ENCODE peak calls at places on chromosomes 7 and 10, in four cellular contexts. One of them, this sample, is unnamed.

GRCh38 chr7:126213876-126214275 is 1038.9 kb downstream of the GRM8 start:
- DNase-seq in HCT116: no peak
- DNase-seq in OCI-LY7: no peak
- DNase-seq in SK-N-SH: no peak
- DNase-seq in this sample: no peak

GRCh38 chr10:103553743-103554487 is 60.4 kb downstream of the NEURL1 start:
- DNase-seq in SK-N-SH: no peak
- DNase-seq in OCI-LY7: no peak
- DNase-seq in HCT116: no peak
- DNase-seq in this sample: no peak

GRCh38 chr7:778968-779451 is 51.9 kb upstream of the PRKAR1B start:
- DNase-seq in SK-N-SH: peak; percentile 98
- DNase-seq in HCT116: no peak
- DNase-seq in OCI-LY7: no peak
- DNase-seq in this sample: no peak

GRCh38 chr10:61791216-61791615 is 110.3 kb upstream of the ARID5B start:
- DNase-seq in SK-N-SH: no peak
- DNase-seq in HCT116: no peak
- DNase-seq in OCI-LY7: no peak
- DNase-seq in this sample: no peak

GRCh38 chr10:58930497-58930896 is 245.9 kb upstream of the PHYHIPL start:
- DNase-seq in HCT116: no peak
- DNase-seq in SK-N-SH: no peak
- DNase-seq in OCI-LY7: no peak
- DNase-seq in this sample: no peak

GRCh38 chr10:102769375-102770107 is 25.8 kb downstream of the WBP1L start:
- DNase-seq in OCI-LY7: no peak
- DNase-seq in HCT116: no peak
- DNase-seq in SK-N-SH: no peak
- DNase-seq in this sample: no peak

GRCh38 chr10:122331615-122332446 is 42.7 kb upstream of the PLEKHA1 start:
- DNase-seq in SK-N-SH: no peak
- DNase-seq in OCI-LY7: no peak
- DNase-seq in HCT116: no peak
- DNase-seq in this sample: no peak

GRCh38 chr10:132518572-132519381 is 18.8 kb upstream of the INPP5A start:
- DNase-seq in HCT116: peak; percentile 51
- DNase-seq in OCI-LY7: no peak
- DNase-seq in SK-N-SH: no peak
- DNase-seq in this sample: no peak

GRCh38 chr7:152760384-152761115 is 998 bp downstream of the ACTR3B start:
- DNase-seq in OCI-LY7: no peak
- DNase-seq in SK-N-SH: peak; percentile 31
- DNase-seq in HCT116: no peak
- DNase-seq in this sample: no peak

GRCh38 chr10:131825150-131825907 is 75.5 kb upstream of the PPP2R2D start:
- DNase-seq in OCI-LY7: no peak
- DNase-seq in HCT116: no peak
- DNase-seq in SK-N-SH: no peak
- DNase-seq in this sample: no peak

GRCh38 chr10:109591631-109592030 is 331.7 kb downstream of the XPNPEP1 start:
- DNase-seq in OCI-LY7: no peak
- DNase-seq in HCT116: no peak
- DNase-seq in SK-N-SH: no peak
- DNase-seq in this sample: no peak

GRCh38 chr10:89391882-89392756 is at the start of gene IFIT1:
- DNase-seq in OCI-LY7: no peak
- DNase-seq in HCT116: peak; percentile 68
- DNase-seq in SK-N-SH: peak; percentile 55
- DNase-seq in this sample: peak; percentile 96

GRCh38 chr7:131878777-131879176 is 322.3 kb upstream of the PODXL start:
- DNase-seq in SK-N-SH: no peak
- DNase-seq in HCT116: no peak
- DNase-seq in OCI-LY7: no peak
- DNase-seq in this sample: no peak

GRCh38 chr7:37408241-37408884 is 40.3 kb downstream of the ELMO1 start:
- DNase-seq in OCI-LY7: no peak
- DNase-seq in SK-N-SH: peak; percentile 28
- DNase-seq in HCT116: no peak
- DNase-seq in this sample: peak; percentile 7

GRCh38 chr7:151899513-151900360 is 22.8 kb upstream of the PRKAG2 start:
- DNase-seq in SK-N-SH: no peak
- DNase-seq in OCI-LY7: no peak
- DNase-seq in HCT116: no peak
- DNase-seq in this sample: no peak

GRCh38 chr7:99372275-99373085 is 2.0 kb upstream of the ARPC1B start:
- DNase-seq in OCI-LY7: no peak
- DNase-seq in HCT116: no peak
- DNase-seq in SK-N-SH: no peak
- DNase-seq in this sample: no peak

GRCh38 chr7:151491859-151492258 is 27.8 kb downstream of the RHEB start:
- DNase-seq in SK-N-SH: no peak
- DNase-seq in OCI-LY7: no peak
- DNase-seq in HCT116: peak; percentile 73
- DNase-seq in this sample: no peak

GRCh38 chr7:8149222-8149621 is 112.7 kb downstream of the ICA1 start:
- DNase-seq in SK-N-SH: no peak
- DNase-seq in HCT116: no peak
- DNase-seq in OCI-LY7: peak; percentile 4
- DNase-seq in this sample: no peak

GRCh38 chr7:52119537-52119936 is 802.9 kb upstream of the COBL start:
- DNase-seq in HCT116: no peak
- DNase-seq in OCI-LY7: no peak
- DNase-seq in SK-N-SH: no peak
- DNase-seq in this sample: no peak

GRCh38 chr10:130022501-130023299 is 58.6 kb upstream of the EBF3 start:
- DNase-seq in HCT116: no peak
- DNase-seq in SK-N-SH: no peak
- DNase-seq in OCI-LY7: no peak
- DNase-seq in this sample: no peak

GRCh38 chr10:8815969-8816368 is 761.5 kb downstream of the GATA3 start:
- DNase-seq in OCI-LY7: no peak
- DNase-seq in HCT116: no peak
- DNase-seq in SK-N-SH: no peak
- DNase-seq in this sample: no peak

GRCh38 chr7:158494162-158494586 is 93.4 kb downstream of the PTPRN2 start:
- DNase-seq in OCI-LY7: peak; percentile 50
- DNase-seq in SK-N-SH: no peak
- DNase-seq in HCT116: no peak
- DNase-seq in this sample: no peak
- TF ChIP-seq CTCF in OCI-LY7: peak; percentile 70
- TF ChIP-seq CTCF in SK-N-SH: no peak
- TF ChIP-seq CTCF in HCT116: no peak
- TF ChIP-seq CTCF in this sample: peak; percentile 7

GRCh38 chr10:14553434-14553833 is 221.3 kb downstream of the FAM107B start:
- DNase-seq in OCI-LY7: no peak
- DNase-seq in HCT116: no peak
- DNase-seq in SK-N-SH: no peak
- DNase-seq in this sample: no peak
- H3K79me2 ChIP-seq in OCI-LY7: peaks cover 95% of the 10 kb centered on the region
- H3K79me2 ChIP-seq in HCT116: no peaks in the 10 kb centered on the region
- H3K79me2 ChIP-seq in SK-N-SH: no peaks in the 10 kb centered on the region
- H3K79me2 ChIP-seq in this sample: peaks cover 90% of the 10 kb centered on the region

GRCh38 chr10:111546216-111546615 is 469.4 kb downstream of the ADRA2A start:
- DNase-seq in SK-N-SH: no peak
- DNase-seq in OCI-LY7: no peak
- DNase-seq in HCT116: no peak
- DNase-seq in this sample: no peak

GRCh38 chr10:111556666-111557065 is 479.8 kb downstream of the ADRA2A start:
- DNase-seq in HCT116: no peak
- DNase-seq in SK-N-SH: no peak
- DNase-seq in OCI-LY7: no peak
- DNase-seq in this sample: no peak

GRCh38 chr10:111545806-111546205 is 469.0 kb downstream of the ADRA2A start:
- DNase-seq in SK-N-SH: no peak
- DNase-seq in HCT116: no peak
- DNase-seq in OCI-LY7: no peak
- DNase-seq in this sample: no peak

GRCh38 chr10:111551001-111551400 is 474.2 kb downstream of the ADRA2A start:
- DNase-seq in HCT116: no peak
- DNase-seq in SK-N-SH: no peak
- DNase-seq in OCI-LY7: no peak
- DNase-seq in this sample: no peak
- TF ChIP-seq EZH2phosphoT487 in HCT116: no peak
- TF ChIP-seq EZH2phosphoT487 in SK-N-SH: no peak
- TF ChIP-seq EZH2phosphoT487 in OCI-LY7: no peak
- TF ChIP-seq EZH2phosphoT487 in this sample: no peak

GRCh38 chr7:146961617-146962016 is 845.0 kb downstream of the CNTNAP2 start:
- DNase-seq in OCI-LY7: no peak
- DNase-seq in SK-N-SH: no peak
- DNase-seq in HCT116: no peak
- DNase-seq in this sample: no peak

GRCh38 chr7:146956853-146957252 is 840.3 kb downstream of the CNTNAP2 start:
- DNase-seq in SK-N-SH: no peak
- DNase-seq in HCT116: no peak
- DNase-seq in OCI-LY7: no peak
- DNase-seq in this sample: no peak

GRCh38 chr7:146956323-146956722 is 839.7 kb downstream of the CNTNAP2 start:
- DNase-seq in OCI-LY7: no peak
- DNase-seq in HCT116: no peak
- DNase-seq in SK-N-SH: no peak
- DNase-seq in this sample: no peak

GRCh38 chr7:146966274-146966673 is 849.7 kb downstream of the CNTNAP2 start:
- DNase-seq in OCI-LY7: no peak
- DNase-seq in SK-N-SH: no peak
- DNase-seq in HCT116: no peak
- DNase-seq in this sample: no peak

DNA sequence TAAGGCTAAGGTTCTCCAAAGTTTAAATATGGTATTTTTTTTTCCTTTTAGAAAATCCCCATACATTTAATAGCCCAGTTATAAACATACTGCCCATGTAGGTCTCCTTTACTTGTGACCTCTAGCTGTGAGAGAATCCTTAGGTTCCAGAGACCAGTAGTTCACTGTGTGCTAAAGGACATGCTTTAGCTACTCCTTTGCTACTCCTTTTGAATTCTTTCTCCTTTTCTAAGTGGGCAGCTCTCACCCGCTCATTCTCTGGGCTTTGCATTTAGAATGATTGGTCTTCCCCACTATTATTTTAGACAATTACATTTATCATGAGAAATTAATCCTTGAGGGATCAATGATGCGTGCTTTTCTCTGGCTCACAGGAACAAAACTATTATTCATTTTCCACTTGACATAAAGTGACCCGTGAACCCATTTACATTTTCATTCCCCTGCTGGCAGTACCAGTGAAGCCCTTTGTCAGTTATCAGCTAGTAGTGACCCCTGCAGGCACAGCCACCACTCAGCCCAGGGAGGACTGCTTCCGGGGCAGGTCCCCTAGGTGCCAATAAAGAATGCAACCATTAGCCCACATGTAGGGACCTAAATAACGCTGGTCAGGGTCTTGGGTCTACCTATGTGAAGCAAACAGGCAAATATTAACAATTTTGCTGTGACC is 844.3 kb downstream of the CNTNAP2 start:
- DNase-seq in SK-N-SH: peak; percentile 22
- DNase-seq in HCT116: no peak
- DNase-seq in OCI-LY7: no peak
- DNase-seq in this sample: no peak
- TF ChIP-seq CTCF in SK-N-SH: peak; percentile 48
- TF ChIP-seq CTCF in HCT116: no peak
- TF ChIP-seq CTCF in OCI-LY7: no peak
- TF ChIP-seq CTCF in this sample: no peak

DNA sequence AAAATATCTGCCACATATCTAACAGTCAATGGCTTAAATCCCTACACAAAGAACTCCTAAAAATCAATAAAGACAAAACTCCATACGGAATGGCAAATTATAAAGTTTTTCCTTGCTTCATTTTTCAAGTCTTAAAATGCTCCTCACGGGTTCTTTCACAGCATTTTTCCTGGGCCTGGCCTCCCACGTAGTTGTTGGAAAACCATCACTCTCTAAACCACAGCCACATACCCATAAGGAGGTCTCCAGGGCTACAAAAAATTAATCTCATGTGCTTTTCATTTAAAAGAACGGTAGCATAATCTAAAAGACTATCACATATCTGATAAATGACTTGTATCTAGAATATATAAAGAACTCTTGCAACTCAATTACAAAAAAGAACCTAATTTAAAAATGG is 2.9 kb downstream of the COA1 start:
- DNase-seq in SK-N-SH: no peak
- DNase-seq in OCI-LY7: no peak
- DNase-seq in HCT116: no peak
- DNase-seq in this sample: no peak
- H3K79me2 ChIP-seq in SK-N-SH: peaks cover 78% of the 10 kb centered on the region
- H3K79me2 ChIP-seq in OCI-LY7: peaks cover 69% of the 10 kb centered on the region
- H3K79me2 ChIP-seq in HCT116: peaks cover 84% of the 10 kb centered on the region
- H3K79me2 ChIP-seq in this sample: peaks cover 78% of the 10 kb centered on the region

GRCh38 chr7:74149556-74149955 is 24.6 kb upstream of the EIF4H start:
- DNase-seq in HCT116: no peak
- DNase-seq in OCI-LY7: no peak
- DNase-seq in SK-N-SH: no peak
- DNase-seq in this sample: no peak

GRCh38 chr7:74143383-74143782 is 30.8 kb upstream of the EIF4H start:
- DNase-seq in OCI-LY7: no peak
- DNase-seq in HCT116: no peak
- DNase-seq in SK-N-SH: no peak
- DNase-seq in this sample: no peak

GRCh38 chr7:74153736-74154135 is 20.4 kb upstream of the EIF4H start:
- DNase-seq in OCI-LY7: no peak
- DNase-seq in SK-N-SH: no peak
- DNase-seq in HCT116: no peak
- DNase-seq in this sample: no peak

DNA sequence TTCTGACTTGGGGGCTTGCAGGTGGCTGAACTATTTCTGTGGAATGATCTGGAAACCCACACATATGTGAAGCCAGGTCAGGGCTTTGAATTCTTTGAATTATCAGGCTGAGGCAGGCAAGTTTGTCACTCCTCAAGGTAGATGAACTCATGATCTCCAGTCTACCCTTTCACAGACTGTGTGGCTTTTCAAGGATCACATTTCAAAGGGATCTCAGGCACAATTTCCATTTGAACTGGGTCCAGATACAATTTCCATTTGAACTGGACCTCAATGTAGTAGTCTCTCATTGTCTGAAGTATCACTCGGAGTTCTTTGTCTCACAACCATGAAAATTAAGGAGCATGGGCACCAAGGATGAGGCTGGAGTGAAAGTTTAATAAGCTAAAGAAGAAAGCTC is 25.7 kb upstream of the EIF4H start:
- DNase-seq in OCI-LY7: no peak
- DNase-seq in SK-N-SH: no peak
- DNase-seq in HCT116: no peak
- DNase-seq in this sample: no peak
- TF ChIP-seq EZH2phosphoT487 in OCI-LY7: no peak
- TF ChIP-seq EZH2phosphoT487 in SK-N-SH: no peak
- TF ChIP-seq EZH2phosphoT487 in HCT116: no peak
- TF ChIP-seq EZH2phosphoT487 in this sample: no peak

GRCh38 chr10:26269754-26270153 is 53.2 kb downstream of the GAD2 start:
- DNase-seq in OCI-LY7: peak; percentile 71
- DNase-seq in HCT116: peak; percentile 42
- DNase-seq in SK-N-SH: peak; percentile 33
- DNase-seq in this sample: peak; percentile 55
- TF ChIP-seq CTCF in OCI-LY7: peak; percentile 80
- TF ChIP-seq CTCF in HCT116: peak; percentile 32
- TF ChIP-seq CTCF in SK-N-SH: peak; percentile 48
- TF ChIP-seq CTCF in this sample: peak; percentile 41